ENCODE peak calls at places on chromosomes 4 and X, in six cellular contexts. One of them, this sample, is unnamed.
A peak's percentile ranks its signal among the peaks of the same experiment; 100 is the strongest.

GRCh38 chrX:9494806-9495205 is 29.9 kb downstream of the TBL1X start:
- DNase-seq in vagina: no peak
- DNase-seq in right lobe of liver: no peak
- DNase-seq in HFF-Myc: no peak
- DNase-seq in K562: peak; percentile 57
- DNase-seq in adipocyte: peak; percentile 7
- DNase-seq in this sample: peak; percentile 65

GRCh38 chr4:26441110-26441509 is 49.2 kb downstream of the CCKAR start:
- DNase-seq in vagina: no peak
- DNase-seq in right lobe of liver: no peak
- DNase-seq in HFF-Myc: no peak
- DNase-seq in K562: no peak
- DNase-seq in adipocyte: peak; percentile 24
- DNase-seq in this sample: peak; percentile 19

GRCh38 chr4:2252530-2252924 is 9.4 kb downstream of the MXD4 start:
- DNase-seq in vagina: no peak
- DNase-seq in right lobe of liver: no peak
- DNase-seq in HFF-Myc: no peak
- DNase-seq in K562: no peak
- DNase-seq in adipocyte: no peak
- DNase-seq in this sample: no peak

GRCh38 chr4:106287353-106287969 is 28.5 kb downstream of the TBCK start:
- DNase-seq in vagina: no peak
- DNase-seq in right lobe of liver: no peak
- DNase-seq in HFF-Myc: peak; percentile 75
- DNase-seq in K562: peak; percentile 12
- DNase-seq in adipocyte: peak; percentile 79
- DNase-seq in this sample: peak; percentile 88

GRCh38 chr4:152458801-152459302 is 77.0 kb downstream of the FBXW7 start:
- DNase-seq in vagina: no peak
- DNase-seq in right lobe of liver: no peak
- DNase-seq in HFF-Myc: no peak
- DNase-seq in K562: no peak
- DNase-seq in adipocyte: peak; percentile 50
- DNase-seq in this sample: no peak

GRCh38 chr4:1775731-1776500 is 17.2 kb upstream of the FGFR3 start:
- DNase-seq in vagina: no peak
- DNase-seq in right lobe of liver: peak; percentile 85
- DNase-seq in HFF-Myc: no peak
- DNase-seq in K562: no peak
- DNase-seq in adipocyte: peak; percentile 8
- DNase-seq in this sample: no peak

GRCh38 chr4:161642708-161643107 is 521.1 kb downstream of the FSTL5 start:
- DNase-seq in vagina: no peak
- DNase-seq in right lobe of liver: no peak
- DNase-seq in HFF-Myc: no peak
- DNase-seq in K562: no peak
- DNase-seq in adipocyte: peak; percentile 50
- DNase-seq in this sample: no peak

GRCh38 chrX:63506320-63506719 is 155.2 kb upstream of the SPIN4 start:
- DNase-seq in vagina: no peak
- DNase-seq in right lobe of liver: no peak
- DNase-seq in HFF-Myc: no peak
- DNase-seq in K562: peak; percentile 44
- DNase-seq in adipocyte: peak; percentile 63
- DNase-seq in this sample: no peak

GRCh38 chr4:152534541-152535231 is 1.2 kb downstream of the FBXW7 start:
- DNase-seq in vagina: no peak
- DNase-seq in right lobe of liver: peak; percentile 56
- DNase-seq in HFF-Myc: no peak
- DNase-seq in K562: peak; percentile 49
- DNase-seq in adipocyte: peak; percentile 72
- DNase-seq in this sample: no peak

GRCh38 chr4:75511841-75512240 is 2.4 kb downstream of the RCHY1 start:
- DNase-seq in vagina: no peak
- DNase-seq in right lobe of liver: no peak
- DNase-seq in HFF-Myc: no peak
- DNase-seq in K562: peak; percentile 12
- DNase-seq in adipocyte: no peak
- DNase-seq in this sample: no peak

GRCh38 chrX:13689519-13690211 is 737 bp downstream of the RAB9A start:
- DNase-seq in vagina: no peak
- DNase-seq in right lobe of liver: no peak
- DNase-seq in HFF-Myc: no peak
- DNase-seq in K562: peak; percentile 42
- DNase-seq in adipocyte: peak; percentile 51
- DNase-seq in this sample: no peak

GRCh38 chr4:56990109-56990508 is 11.4 kb downstream of the POLR2B start:
- DNase-seq in vagina: no peak
- DNase-seq in right lobe of liver: no peak
- DNase-seq in HFF-Myc: no peak
- DNase-seq in K562: peak; percentile 21
- DNase-seq in adipocyte: peak; percentile 48
- DNase-seq in this sample: peak; percentile 25

GRCh38 chrX:100926453-100926852 is 2.3 kb downstream of the XKRX start:
- DNase-seq in vagina: no peak
- DNase-seq in right lobe of liver: no peak
- DNase-seq in HFF-Myc: no peak
- DNase-seq in K562: no peak
- DNase-seq in adipocyte: no peak
- DNase-seq in this sample: no peak

GRCh38 chr4:98514930-98515809 is 143.2 kb downstream of the TSPAN5 start:
- DNase-seq in vagina: no peak
- DNase-seq in right lobe of liver: no peak
- DNase-seq in HFF-Myc: no peak
- DNase-seq in K562: peak; percentile 48
- DNase-seq in adipocyte: no peak
- DNase-seq in this sample: no peak

GRCh38 chrX:69060631-69061408 is 104.4 kb downstream of the PJA1 start:
- DNase-seq in vagina: peak; percentile 83
- DNase-seq in right lobe of liver: peak; percentile 47
- DNase-seq in HFF-Myc: no peak
- DNase-seq in K562: no peak
- DNase-seq in adipocyte: peak; percentile 60
- DNase-seq in this sample: no peak

GRCh38 chrX:14675500-14675899 is 146.2 kb downstream of the GLRA2 start:
- DNase-seq in vagina: no peak
- DNase-seq in right lobe of liver: no peak
- DNase-seq in HFF-Myc: no peak
- DNase-seq in K562: no peak
- DNase-seq in adipocyte: no peak
- DNase-seq in this sample: no peak

GRCh38 chr4:189502841-189503240 is 437.8 kb upstream of the FRG1 start:
- DNase-seq in vagina: no peak
- DNase-seq in right lobe of liver: no peak
- DNase-seq in HFF-Myc: no peak
- DNase-seq in K562: no peak
- DNase-seq in adipocyte: no peak
- DNase-seq in this sample: no peak

GRCh38 chr4:148445071-148445902 is 3.1 kb upstream of the NR3C2 start:
- DNase-seq in vagina: no peak
- DNase-seq in right lobe of liver: peak; percentile 78
- DNase-seq in HFF-Myc: no peak
- DNase-seq in K562: peak; percentile 15
- DNase-seq in adipocyte: peak; percentile 43
- DNase-seq in this sample: no peak

GRCh38 chrX:106959897-106960296 is 39.7 kb downstream of the CLDN2 start:
- DNase-seq in vagina: no peak
- DNase-seq in right lobe of liver: peak; percentile 43
- DNase-seq in HFF-Myc: no peak
- DNase-seq in K562: no peak
- DNase-seq in adipocyte: peak; percentile 69
- DNase-seq in this sample: no peak

GRCh38 chr4:113682730-113683129 is 78.8 kb downstream of the CAMK2D start:
- DNase-seq in vagina: no peak
- DNase-seq in right lobe of liver: no peak
- DNase-seq in HFF-Myc: no peak
- DNase-seq in K562: no peak
- DNase-seq in adipocyte: peak; percentile 64
- DNase-seq in this sample: no peak

GRCh38 chr4:165512464-165512863 is 133.7 kb downstream of the CPE start:
- DNase-seq in vagina: peak; percentile 52
- DNase-seq in right lobe of liver: no peak
- DNase-seq in HFF-Myc: no peak
- DNase-seq in K562: no peak
- DNase-seq in adipocyte: no peak
- DNase-seq in this sample: no peak
- H3K4me3 ChIP-seq in vagina: no peak overlapping the region
- H3K4me3 ChIP-seq in right lobe of liver: no peak overlapping the region
- H3K4me3 ChIP-seq in HFF-Myc: no peak overlapping the region
- H3K4me3 ChIP-seq in K562: no peak overlapping the region
- H3K4me3 ChIP-seq in adipocyte: no peak overlapping the region
- H3K4me3 ChIP-seq in this sample: no peak overlapping the region

DNA sequence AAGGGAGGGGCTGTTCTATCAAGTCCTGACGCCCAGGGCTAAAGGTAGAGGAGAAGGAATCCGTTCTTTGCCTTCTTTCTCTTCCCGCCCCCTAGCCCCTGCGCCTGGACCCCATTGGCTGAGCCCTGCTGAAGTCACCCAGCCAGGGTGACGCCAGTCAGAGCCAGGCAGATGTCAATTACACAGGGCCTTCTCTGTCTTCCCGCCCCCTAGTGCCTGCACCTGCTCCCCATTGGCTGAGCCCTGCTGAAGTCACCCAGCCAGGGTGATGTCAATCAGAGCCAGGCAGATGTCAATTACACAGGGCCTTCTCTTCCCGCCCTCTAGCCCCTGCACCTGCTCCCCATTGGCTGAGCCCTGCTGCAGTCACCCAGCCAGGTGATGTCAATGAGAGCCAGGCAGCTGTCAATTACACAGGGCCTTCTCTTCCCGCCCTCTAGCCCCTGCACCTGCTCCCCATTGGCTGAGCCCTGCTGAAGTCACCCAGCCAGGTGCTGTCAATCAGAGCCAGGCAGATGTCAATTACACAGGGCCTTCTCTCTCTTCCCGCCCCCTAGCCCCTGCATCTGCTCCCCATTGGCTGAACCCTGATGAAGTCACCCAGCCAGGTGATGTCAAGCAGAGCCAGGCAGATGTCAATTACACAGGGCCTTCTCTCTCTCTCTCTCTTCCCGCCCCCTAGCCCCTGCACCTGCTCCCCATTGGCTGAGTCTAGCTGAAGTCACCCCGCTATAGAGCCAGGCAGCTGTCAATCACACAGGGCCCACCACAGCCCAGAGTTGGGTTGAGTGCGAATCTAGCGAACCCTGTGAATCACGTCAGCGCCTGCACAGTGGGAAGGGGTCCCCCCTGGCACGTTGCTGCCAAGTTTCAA is 46.4 kb downstream of the ASMT start:
- DNase-seq in vagina: no peak
- DNase-seq in right lobe of liver: peak; percentile 64
- DNase-seq in HFF-Myc: no peak
- DNase-seq in K562: peak; percentile 6
- DNase-seq in adipocyte: no peak
- DNase-seq in this sample: no peak
- H3K4me3 ChIP-seq in vagina: no peak overlapping the region
- H3K4me3 ChIP-seq in right lobe of liver: no peak overlapping the region
- H3K4me3 ChIP-seq in HFF-Myc: no peak overlapping the region
- H3K4me3 ChIP-seq in K562: no peak overlapping the region
- H3K4me3 ChIP-seq in adipocyte: no peak overlapping the region
- H3K4me3 ChIP-seq in this sample: no peak overlapping the region

DNA sequence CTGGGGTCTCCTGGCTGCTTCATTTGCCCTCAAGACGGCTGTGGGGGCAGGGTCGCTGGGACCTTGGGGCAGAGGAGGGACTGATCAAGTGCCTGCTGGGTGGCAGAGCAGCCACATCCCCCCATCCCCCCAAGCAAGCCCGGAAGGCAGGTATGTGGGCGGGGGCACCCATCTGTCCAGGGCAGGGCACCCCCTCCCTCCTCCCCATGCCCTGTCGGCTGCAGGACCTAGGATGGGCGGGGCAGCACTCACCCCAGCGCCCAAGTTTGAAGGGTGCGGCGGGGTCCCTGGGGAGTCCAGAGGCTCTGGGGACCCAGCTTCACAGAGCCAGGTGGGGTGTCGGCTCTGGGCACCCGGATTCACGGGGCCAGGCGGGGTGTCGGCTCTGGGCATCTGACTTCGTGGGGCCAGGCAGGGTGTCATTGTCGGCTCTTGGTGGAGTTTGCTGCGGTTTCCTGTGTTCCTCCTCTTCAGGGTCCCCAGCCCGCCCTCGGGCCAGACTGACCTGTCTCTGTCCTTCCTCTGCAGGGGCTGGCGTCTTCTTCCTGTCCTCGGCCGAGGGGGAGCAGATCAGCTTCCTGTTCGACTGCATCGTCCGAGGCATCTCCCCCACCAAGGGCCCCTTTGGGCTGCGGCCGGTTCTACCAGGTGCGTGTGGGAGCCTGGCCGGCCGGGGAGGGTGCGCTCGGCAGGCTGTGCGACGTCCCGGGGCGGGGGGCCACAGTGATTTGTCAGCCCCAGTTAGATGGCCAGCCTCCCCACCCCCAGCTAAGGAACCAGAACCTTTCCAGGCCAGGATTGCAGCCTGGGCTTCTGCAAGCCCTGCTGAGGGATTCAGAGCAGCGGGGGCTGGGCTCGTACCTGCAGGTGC is 22.1 kb downstream of the DOK7 start:
- DNase-seq in vagina: no peak
- DNase-seq in right lobe of liver: no peak
- DNase-seq in HFF-Myc: no peak
- DNase-seq in K562: no peak
- DNase-seq in adipocyte: no peak
- DNase-seq in this sample: no peak
- H3K4me3 ChIP-seq in vagina: no peak overlapping the region
- H3K4me3 ChIP-seq in right lobe of liver: no peak overlapping the region
- H3K4me3 ChIP-seq in HFF-Myc: no peak overlapping the region
- H3K4me3 ChIP-seq in K562: no peak overlapping the region
- H3K4me3 ChIP-seq in adipocyte: no peak overlapping the region
- H3K4me3 ChIP-seq in this sample: no peak overlapping the region

GRCh38 chr4:103947617-103948016 is 227.8 kb upstream of the TACR3 start:
- DNase-seq in vagina: no peak
- DNase-seq in right lobe of liver: no peak
- DNase-seq in HFF-Myc: no peak
- DNase-seq in K562: no peak
- DNase-seq in adipocyte: no peak
- DNase-seq in this sample: no peak
- H3K4me3 ChIP-seq in vagina: no peak overlapping the region
- H3K4me3 ChIP-seq in right lobe of liver: no peak overlapping the region
- H3K4me3 ChIP-seq in HFF-Myc: no peak overlapping the region
- H3K4me3 ChIP-seq in K562: no peak overlapping the region
- H3K4me3 ChIP-seq in adipocyte: no peak overlapping the region
- H3K4me3 ChIP-seq in this sample: no peak overlapping the region

DNA sequence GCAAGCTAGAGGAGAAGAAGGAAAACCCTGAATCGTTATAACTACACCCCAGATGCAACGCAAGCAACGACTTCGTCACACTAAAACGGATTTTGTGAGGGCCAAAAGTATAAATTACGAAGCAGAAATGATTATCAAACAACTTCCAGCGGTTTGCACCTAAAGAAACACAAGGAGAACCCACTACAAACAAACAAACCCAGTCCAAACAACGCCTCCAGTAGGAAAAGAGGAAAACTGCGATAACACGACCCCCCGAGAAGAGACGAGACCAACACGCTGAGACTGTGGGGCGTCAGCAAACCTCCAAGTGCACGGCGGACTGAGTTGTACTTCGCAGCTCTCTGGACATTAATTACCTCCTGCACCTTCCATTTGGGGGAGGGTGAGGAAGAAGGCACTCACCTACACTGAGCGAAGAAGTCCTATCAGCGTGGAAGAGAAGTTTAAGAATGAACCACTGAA is at the start of gene MAB21L2:
- DNase-seq in vagina: no peak
- DNase-seq in right lobe of liver: no peak
- DNase-seq in HFF-Myc: no peak
- DNase-seq in K562: no peak
- DNase-seq in adipocyte: peak; percentile 74
- DNase-seq in this sample: no peak
- H3K4me3 ChIP-seq in vagina: peak within 1 kb of the TSS; percentile 30
- H3K4me3 ChIP-seq in right lobe of liver: peak within 1 kb of the TSS; percentile 65
- H3K4me3 ChIP-seq in HFF-Myc: peak within 1 kb of the TSS; percentile 34
- H3K4me3 ChIP-seq in K562: no peak within 1 kb of the TSS
- H3K4me3 ChIP-seq in adipocyte: no peak within 1 kb of the TSS
- H3K4me3 ChIP-seq in this sample: peak within 1 kb of the TSS; percentile 53